ENCODE peak calls at places on chromosomes 11 and 22, in five cellular contexts. T, G, Y, X and J are unnamed samples.
A peak's percentile ranks its signal among the peaks of the same experiment; 100 is the strongest.

GRCh38 chr11:46003647-46004046 is 81.2 kb downstream of the LARGE2 start:
- DNase-seq in T (no peak), G (no peak), Y (no peak), X (no peak), J (no peak)

GRCh38 chr11:16117989-16118810 is 238.1 kb downstream of the SOX6 start:
- DNase-seq in T (no peak), G (no peak), Y (no peak), X (no peak), J (no peak)

GRCh38 chr11:116990061-116990473 is 108.2 kb downstream of the SIK3 start:
- DNase-seq in T (no peak), G (no peak), Y (no peak), X (no peak), J (no peak)

GRCh38 chr11:14908214-14908880 is 16.3 kb upstream of the CYP2R1 start:
- DNase-seq in T (no peak), G (peak; percentile 55), Y (peak; percentile 34), X (no peak), J (no peak)

GRCh38 chr11:115751244-115751643 is 247.0 kb upstream of the CADM1 start:
- DNase-seq in T (no peak), G (no peak), Y (no peak), X (no peak), J (no peak)

GRCh38 chr11:2305862-2306823 is 4.3 kb downstream of the TSPAN32 start:
- DNase-seq in T (no peak), G (peak; percentile 46), Y (peak; percentile 73), X (no peak), J (peak; percentile 54)

GRCh38 chr11:133981156-133981555 is 24.4 kb upstream of the IGSF9B start:
- DNase-seq in T (no peak), G (no peak), Y (no peak), X (no peak), J (no peak)

GRCh38 chr11:5043385-5043784 is 2.9 kb upstream of the OR52J3 start:
- DNase-seq in T (no peak), G (no peak), Y (no peak), X (no peak), J (no peak)

GRCh38 chr22:28940441-28940840 is 57.1 kb downstream of the ZNRF3 start:
- DNase-seq in T (no peak), G (no peak), Y (no peak), X (no peak), J (no peak)

GRCh38 chr11:70135142-70136132 is 57.3 kb downstream of the ANO1 start:
- DNase-seq in T (no peak), G (no peak), Y (no peak), X (no peak), J (no peak)

GRCh38 chr11:112554586-112554985 is 293.9 kb upstream of the PLET1 start:
- DNase-seq in T (no peak), G (no peak), Y (no peak), X (no peak), J (no peak)

GRCh38 chr22:22407061-22407460 is 101.5 kb downstream of the ZNF280B start:
- DNase-seq in T (no peak), G (no peak), Y (no peak), X (no peak), J (no peak)

GRCh38 chr11:91230647-91231046 is 994.0 kb upstream of the FAT3 start:
- DNase-seq in T (no peak), G (no peak), Y (no peak), X (no peak), J (no peak)

GRCh38 chr11:111719379-111719778 is 46.8 kb downstream of the PPP2R1B start:
- DNase-seq in T (no peak), G (no peak), Y (no peak), X (no peak), J (no peak)

GRCh38 chr11:6625156-6625831 is 6.1 kb upstream of the TPP1 start:
- DNase-seq in T (no peak), G (no peak), Y (no peak), X (no peak), J (no peak)

GRCh38 chr11:8218840-8219239 is 44.8 kb downstream of the LMO1 start:
- DNase-seq in T (no peak), G (no peak), Y (no peak), X (no peak), J (no peak)

GRCh38 chr11:64925536-64926449 is 1.3 kb downstream of the PPP2R5B start:
- DNase-seq in T (no peak), G (peak; percentile 46), Y (no peak), X (peak; percentile 71), J (no peak)

GRCh38 chr11:57214494-57214893 is 22.6 kb downstream of the APLNR start:
- DNase-seq in T (no peak), G (no peak), Y (no peak), X (no peak), J (peak; percentile 27)

GRCh38 chr22:39500101-39500500 is 2.0 kb upstream of the MIEF1 start:
- DNase-seq in T (no peak), G (no peak), Y (no peak), X (no peak), J (no peak)

GRCh38 chr11:122215244-122215992 is 99.4 kb upstream of the BLID start:
- DNase-seq in T (peak; percentile 35), G (peak; percentile 88), Y (peak; percentile 48), X (peak; percentile 79), J (peak; percentile 57)
- TF ChIP-seq POLR2AphosphoS5 in T (no peak), G (no peak), Y (no peak), X (no peak), J (no peak)

GRCh38 chr11:118145285-118146227 is 7.1 kb downstream of the SCN4B start:
- DNase-seq in T (peak; percentile 95), G (peak; percentile 95), Y (peak; percentile 96), X (peak; percentile 92), J (peak; percentile 93)
- TF ChIP-seq POLR2AphosphoS5 in T (no peak), G (no peak), Y (peak; percentile 34), X (peak; percentile 48), J (peak; percentile 67)

GRCh38 chr11:62678770-62679696 is at the start of gene UBXN1:
- DNase-seq in T (peak; percentile 91), G (peak; percentile 93), Y (peak; percentile 92), X (peak; percentile 97), J (peak; percentile 86)
- TF ChIP-seq POLR2AphosphoS5 in T (peak; percentile 93), G (peak; percentile 87), Y (peak; percentile 85), X (peak; percentile 92), J (peak; percentile 96)

GRCh38 chr11:13311570-13311969 is 34.0 kb downstream of the BMAL1 start:
- DNase-seq in T (no peak), G (no peak), Y (no peak), X (no peak), J (no peak)
- TF ChIP-seq POLR2AphosphoS5 in T (no peak), G (no peak), Y (no peak), X (no peak), J (no peak)

GRCh38 chr22:26453195-26453594 is 24.1 kb downstream of the ASPHD2 start:
- DNase-seq in T (no peak), G (no peak), Y (no peak), X (no peak), J (no peak)

GRCh38 chr22:26448941-26449340 is 19.9 kb downstream of the ASPHD2 start:
- DNase-seq in T (no peak), G (no peak), Y (no peak), X (no peak), J (no peak)

GRCh38 chr22:26448334-26448733 is 19.3 kb downstream of the ASPHD2 start:
- DNase-seq in T (no peak), G (no peak), Y (no peak), X (no peak), J (no peak)

GRCh38 chr22:26452236-26453016 is 23.4 kb downstream of the ASPHD2 start:
- DNase-seq in T (no peak), G (no peak), Y (no peak), X (no peak), J (no peak)

GRCh38 chr22:26450453-26451185 is 21.6 kb downstream of the ASPHD2 start:
- DNase-seq in T (no peak), G (peak; percentile 46), Y (no peak), X (no peak), J (peak; percentile 3)
- TF ChIP-seq POLR2AphosphoS5 in T (no peak), G (no peak), Y (no peak), X (no peak), J (no peak)

DNA sequence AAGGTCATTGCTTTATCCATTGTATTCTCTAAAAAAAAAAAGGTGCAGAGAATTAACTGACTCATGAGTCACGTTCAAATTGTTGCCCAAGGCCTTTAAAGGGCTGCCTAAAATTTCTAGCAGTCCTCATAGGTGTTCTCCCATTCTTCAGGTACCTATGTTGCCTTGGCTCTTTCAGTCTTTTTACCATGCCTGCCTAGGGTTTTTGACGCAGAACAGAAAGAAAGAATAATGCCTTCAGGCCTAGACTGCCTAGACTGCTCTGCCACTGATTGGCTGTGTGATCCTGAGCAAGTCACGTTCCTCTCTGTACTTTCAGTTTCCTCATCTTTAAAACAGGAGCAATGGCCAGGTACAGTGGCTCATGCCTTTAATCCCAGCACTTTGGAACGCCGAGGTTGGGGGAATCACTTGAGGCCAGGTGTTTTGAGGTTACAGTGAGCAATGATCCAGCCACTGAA is 21.5 kb downstream of the CTSC start:
- DNase-seq in T (no peak), G (no peak), Y (no peak), X (no peak), J (no peak)
- TF ChIP-seq POLR2AphosphoS5 in T (no peak), G (no peak), Y (no peak), X (no peak), J (no peak)

GRCh38 chr11:108224908-108225786 is 2.3 kb downstream of the ATM start:
- DNase-seq in T (no peak), G (no peak), Y (no peak), X (no peak), J (no peak)
- TF ChIP-seq POLR2AphosphoS5 in T (peak; percentile 46), G (no peak), Y (no peak), X (no peak), J (no peak)

GRCh38 chr11:11384829-11385228 is 31.8 kb upstream of the CSNK2A3 start:
- DNase-seq in T (no peak), G (no peak), Y (no peak), X (no peak), J (no peak)

GRCh38 chr11:11380883-11381282 is 27.8 kb upstream of the CSNK2A3 start:
- DNase-seq in T (no peak), G (no peak), Y (no peak), X (no peak), J (no peak)

GRCh38 chr11:11382858-11383532 is 29.9 kb upstream of the CSNK2A3 start:
- DNase-seq in T (no peak), G (no peak), Y (no peak), X (no peak), J (no peak)

GRCh38 chr11:11381471-11382100 is 28.5 kb upstream of the CSNK2A3 start:
- DNase-seq in T (no peak), G (no peak), Y (no peak), X (no peak), J (no peak)

GRCh38 chr11:11383995-11384394 is 30.9 kb upstream of the CSNK2A3 start:
- DNase-seq in T (no peak), G (no peak), Y (no peak), X (no peak), J (no peak)
- TF ChIP-seq POLR2AphosphoS5 in T (no peak), G (no peak), Y (no peak), X (no peak), J (no peak)